ENCODE peak calls at places on chromosomes 4 and X, in ten cellular contexts. T, N, A, L, Z, W, X, H, Y and F are unnamed samples.

GRCh38 chrX:110317820-110318663 is at the start of gene AMMECR1:
- DNase-seq in X (peak), Y (peak), H (peak), Z (peak), L (peak), W (peak), N (peak), T (peak), A (peak), F (peak)

GRCh38 chr4:95637047-95637600 is 88.4 kb upstream of the UNC5C start:
- DNase-seq in Z (no peak), X (no peak), W (no peak), L (no peak), H (no peak), T (peak), Y (no peak), N (no peak), A (no peak), F (no peak)

GRCh38 chrX:72676465-72676864 is 37.6 kb downstream of the PHKA1 start:
- DNase-seq in W (no peak), T (no peak), H (no peak), A (no peak), X (no peak), L (no peak), N (no peak), Y (no peak), Z (no peak), F (no peak)

GRCh38 chrX:20061869-20062254 is 54.8 kb downstream of the MAP7D2 start:
- DNase-seq in Y (no peak), A (no peak), N (no peak), T (no peak), W (no peak), Z (no peak), L (no peak), H (no peak), X (no peak), F (no peak)

GRCh38 chr4:118353452-118353851 is 649 bp upstream of the PRSS12 start:
- DNase-seq in Z (no peak), Y (no peak), X (no peak), N (no peak), W (no peak), A (no peak), H (no peak), L (no peak), T (no peak), F (no peak)

GRCh38 chr4:143668930-143669553 is 31.4 kb downstream of the FREM3 start:
- DNase-seq in Z (no peak), H (no peak), X (no peak), N (no peak), Y (no peak), A (no peak), W (no peak), T (no peak), L (no peak), F (no peak)

GRCh38 chr4:97987019-97987648 is 156.1 kb downstream of the STPG2 start:
- DNase-seq in H (no peak), Z (no peak), T (peak), W (no peak), N (no peak), Y (no peak), L (peak), A (no peak), X (no peak), F (no peak)

GRCh38 chr4:82525287-82525898 is 36.4 kb downstream of the TMEM150C start:
- DNase-seq in L (no peak), Y (no peak), X (no peak), T (no peak), H (no peak), W (no peak), N (no peak), Z (no peak), A (no peak), F (no peak)

GRCh38 chrX:153476628-153477027 is 6.3 kb upstream of the HAUS7 start:
- DNase-seq in Y (no peak), T (no peak), H (no peak), A (no peak), L (no peak), N (peak), W (no peak), X (no peak), Z (no peak), F (no peak)

GRCh38 chrX:71372388-71372787 is 6.2 kb downstream of the TAF1 start:
- DNase-seq in T (no peak), Y (no peak), N (no peak), W (no peak), X (no peak), A (no peak), L (no peak), Z (no peak), H (no peak), F (no peak)

GRCh38 chr4:47839259-47839658 is 1.4 kb upstream of the CORIN start:
- DNase-seq in Y (peak), T (peak), A (no peak), H (no peak), L (peak), X (no peak), W (no peak), Z (no peak), N (peak), F (peak)

GRCh38 chrX:153644356-153645125 is 2.5 kb upstream of the DUSP9 start:
- DNase-seq in T (no peak), H (no peak), X (no peak), W (no peak), L (no peak), A (no peak), Y (no peak), N (no peak), Z (no peak), F (no peak)

GRCh38 chrX:153922932-153923857 is 2.9 kb downstream of the ARHGAP4 start:
- DNase-seq in Z (no peak), T (peak), W (no peak), X (peak), H (peak), Y (no peak), N (peak), A (no peak), L (no peak), F (no peak)

GRCh38 chr4:77040856-77041576 is 34.8 kb downstream of the CCNI start:
- DNase-seq in N (no peak), W (no peak), T (no peak), Y (no peak), L (peak), A (no peak), H (no peak), Z (no peak), X (no peak), F (no peak)

GRCh38 chr4:87949961-87950360 is 25.6 kb upstream of the SPP1 start:
- DNase-seq in H (no peak), Z (no peak), L (no peak), W (no peak), A (no peak), T (no peak), Y (no peak), X (no peak), N (no peak), F (no peak)

GRCh38 chr4:2482693-2483092 is 13.8 kb downstream of the RNF4 start:
- DNase-seq in T (no peak), H (no peak), A (no peak), N (peak), Y (no peak), L (peak), Z (no peak), W (no peak), X (no peak), F (no peak)

GRCh38 chr4:76960014-76960413 is 10.5 kb downstream of the SEPTIN11 start:
- DNase-seq in H (no peak), N (no peak), W (no peak), Z (no peak), T (no peak), A (no peak), L (no peak), Y (no peak), X (no peak), F (no peak)

GRCh38 chr4:141768954-141769353 is 132.6 kb downstream of the IL15 start:
- DNase-seq in T (no peak), N (no peak), Y (no peak), A (no peak), X (peak), Z (no peak), H (no peak), W (no peak), L (no peak), F (no peak)

GRCh38 chrX:13684361-13684760 is 4.6 kb upstream of the RAB9A start:
- DNase-seq in L (no peak), Z (no peak), W (no peak), N (no peak), T (no peak), Y (no peak), A (no peak), X (no peak), H (no peak), F (no peak)

GRCh38 chr4:130393246-130394041 is 1297.5 kb downstream of the C4orf33 start:
- DNase-seq in L (no peak), H (no peak), T (no peak), X (no peak), N (no peak), Z (no peak), W (no peak), A (no peak), Y (no peak), F (no peak)

GRCh38 chr4:39514888-39515401 is 12.3 kb downstream of the UGDH start:
- DNase-seq in X (no peak), W (no peak), N (no peak), H (no peak), Z (no peak), Y (no peak), T (no peak), A (no peak), L (no peak), F (no peak)

GRCh38 chr4:87497141-87497540 is 32.0 kb downstream of the SPARCL1 start:
- DNase-seq in A (no peak), N (no peak), Y (no peak), W (no peak), T (peak), H (no peak), L (peak), Z (no peak), X (no peak), F (peak)

GRCh38 chr4:22077571-22077970 is 129.0 kb upstream of the KCNIP4 start:
- DNase-seq in H (no peak), A (no peak), X (no peak), W (no peak), N (no peak), L (no peak), T (no peak), Z (no peak), Y (no peak), F (no peak)

GRCh38 chrX:20224814-20225487 is 41.8 kb downstream of the RPS6KA3 start:
- DNase-seq in Y (no peak), X (no peak), A (no peak), Z (no peak), T (no peak), W (no peak), N (no peak), H (no peak), L (no peak), F (no peak)

GRCh38 chr4:67918428-67918827 is 34.6 kb upstream of the TMPRSS11D start:
- DNase-seq in N (no peak), Z (no peak), T (no peak), H (no peak), L (peak), A (no peak), X (no peak), W (no peak), Y (no peak), F (no peak)

GRCh38 chrX:154063234-154063633 is 34.3 kb downstream of the MECP2 start:
- DNase-seq in H (no peak), A (no peak), Y (no peak), T (no peak), Z (no peak), W (no peak), X (no peak), N (no peak), L (no peak), F (no peak)

GRCh38 chr4:41394362-41394960 is 137.7 kb downstream of the UCHL1 start:
- DNase-seq in W (no peak), T (no peak), X (no peak), H (no peak), A (no peak), Y (no peak), Z (no peak), L (no peak), N (no peak), F (no peak)

GRCh38 chr4:61332671-61333070 is 132.5 kb downstream of the ADGRL3 start:
- DNase-seq in Y (no peak), L (no peak), A (no peak), H (no peak), N (no peak), Z (no peak), T (no peak), X (no peak), W (no peak), F (no peak)

GRCh38 chr4:39996811-39997210 is 19.1 kb upstream of the PDS5A start:
- DNase-seq in A (no peak), Z (no peak), T (no peak), L (no peak), W (no peak), N (no peak), Y (no peak), X (no peak), H (no peak), F (no peak)

GRCh38 chr4:24422644-24423043 is 161.7 kb downstream of the DHX15 start:
- DNase-seq in H (no peak), X (no peak), A (no peak), T (no peak), L (no peak), W (no peak), N (no peak), Z (no peak), Y (no peak), F (no peak)